ENCODE peak calls at places on chromosome 14, in five cellular contexts. One of them, this sample, is unnamed.

GRCh38 chr14:53893374-53893773 is 63.3 kb downstream of the BMP4 start:
- DNase-seq in K562: no peak
- DNase-seq in HepG2: no peak
- DNase-seq in H1: no peak
- DNase-seq in GM12878: no peak
- DNase-seq in this sample: no peak

GRCh38 chr14:94317259-94317658 is 5.9 kb downstream of the SERPINA6 start:
- DNase-seq in K562: no peak
- DNase-seq in HepG2: peak
- DNase-seq in H1: no peak
- DNase-seq in GM12878: no peak
- DNase-seq in this sample: no peak

GRCh38 chr14:54894995-54895394 is 7.6 kb downstream of the GCH1 start:
- DNase-seq in K562: no peak
- DNase-seq in HepG2: no peak
- DNase-seq in H1: no peak
- DNase-seq in GM12878: no peak
- DNase-seq in this sample: no peak

GRCh38 chr14:93628048-93628447 is 160.2 kb downstream of the PRIMA1 start:
- DNase-seq in K562: no peak
- DNase-seq in HepG2: no peak
- DNase-seq in H1: no peak
- DNase-seq in GM12878: no peak
- DNase-seq in this sample: no peak

GRCh38 chr14:103697601-103698379 is 17.5 kb downstream of the XRCC3 start:
- DNase-seq in K562: no peak
- DNase-seq in HepG2: no peak
- DNase-seq in H1: no peak
- DNase-seq in GM12878: no peak
- DNase-seq in this sample: no peak

GRCh38 chr14:28020112-28020511 is 746.5 kb upstream of the FOXG1 start:
- DNase-seq in K562: no peak
- DNase-seq in HepG2: no peak
- DNase-seq in H1: no peak
- DNase-seq in GM12878: no peak
- DNase-seq in this sample: no peak

GRCh38 chr14:55099741-55100140 is 29.3 kb upstream of the LGALS3 start:
- DNase-seq in K562: no peak
- DNase-seq in HepG2: no peak
- DNase-seq in H1: no peak
- DNase-seq in GM12878: no peak
- DNase-seq in this sample: no peak

GRCh38 chr14:77989441-77989891 is 180.7 kb upstream of the NRXN3 start:
- DNase-seq in K562: no peak
- DNase-seq in HepG2: no peak
- DNase-seq in H1: no peak
- DNase-seq in GM12878: no peak
- DNase-seq in this sample: no peak

GRCh38 chr14:21041676-21042433 is at the start of gene RNASE7:
- DNase-seq in K562: no peak
- DNase-seq in HepG2: no peak
- DNase-seq in H1: no peak
- DNase-seq in GM12878: no peak
- DNase-seq in this sample: no peak

GRCh38 chr14:73718742-73719251 is 4.6 kb upstream of the PNMA1 start:
- DNase-seq in K562: no peak
- DNase-seq in HepG2: no peak
- DNase-seq in H1: no peak
- DNase-seq in GM12878: no peak
- DNase-seq in this sample: no peak

GRCh38 chr14:99658218-99658617 is 13.3 kb downstream of the HHIPL1 start:
- DNase-seq in K562: no peak
- DNase-seq in HepG2: no peak
- DNase-seq in H1: no peak
- DNase-seq in GM12878: no peak
- DNase-seq in this sample: no peak

GRCh38 chr14:87233806-87234384 is 759.1 kb downstream of the GALC start:
- DNase-seq in K562: no peak
- DNase-seq in HepG2: no peak
- DNase-seq in H1: no peak
- DNase-seq in GM12878: no peak
- DNase-seq in this sample: no peak

GRCh38 chr14:80200093-80200492 is 11.2 kb downstream of the DIO2 start:
- DNase-seq in K562: no peak
- DNase-seq in HepG2: no peak
- DNase-seq in H1: no peak
- DNase-seq in GM12878: no peak
- DNase-seq in this sample: no peak

GRCh38 chr14:74867673-74868072 is 8.3 kb downstream of the PROX2 start:
- DNase-seq in K562: no peak
- DNase-seq in HepG2: no peak
- DNase-seq in H1: no peak
- DNase-seq in GM12878: no peak
- DNase-seq in this sample: no peak

GRCh38 chr14:91245029-91245428 is 525 bp upstream of the GPR68 start:
- DNase-seq in K562: no peak
- DNase-seq in HepG2: no peak
- DNase-seq in H1: no peak
- DNase-seq in GM12878: no peak
- DNase-seq in this sample: no peak

GRCh38 chr14:22602011-22602410 is 3.9 kb downstream of the ABHD4 start:
- DNase-seq in K562: no peak
- DNase-seq in HepG2: no peak
- DNase-seq in H1: no peak
- DNase-seq in GM12878: no peak
- DNase-seq in this sample: no peak

GRCh38 chr14:22599349-22599748 is 1.2 kb downstream of the ABHD4 start:
- DNase-seq in K562: no peak
- DNase-seq in HepG2: no peak
- DNase-seq in H1: no peak
- DNase-seq in GM12878: no peak
- DNase-seq in this sample: no peak

GRCh38 chr14:22600027-22600426 is 1.9 kb downstream of the ABHD4 start:
- DNase-seq in K562: no peak
- DNase-seq in HepG2: no peak
- DNase-seq in H1: no peak
- DNase-seq in GM12878: no peak
- DNase-seq in this sample: no peak

GRCh38 chr14:22601456-22601855 is 3.4 kb downstream of the ABHD4 start:
- DNase-seq in K562: no peak
- DNase-seq in HepG2: no peak
- DNase-seq in H1: no peak
- DNase-seq in GM12878: no peak
- DNase-seq in this sample: no peak

GRCh38 chr14:22602853-22603252 is 4.8 kb downstream of the ABHD4 start:
- DNase-seq in K562: no peak
- DNase-seq in HepG2: no peak
- DNase-seq in H1: no peak
- DNase-seq in GM12878: no peak
- DNase-seq in this sample: no peak
- TF ChIP-seq ATF3 in K562: no peak
- TF ChIP-seq ATF3 in HepG2: no peak
- TF ChIP-seq ATF3 in H1: no peak
- TF ChIP-seq ATF3 in GM12878: no peak
- TF ChIP-seq ATF3 in this sample: no peak

GRCh38 chr14:104863923-104864266 is 1.2 kb upstream of the CEP170B start:
- DNase-seq in K562: no peak
- DNase-seq in HepG2: no peak
- DNase-seq in H1: no peak
- DNase-seq in GM12878: no peak
- DNase-seq in this sample: no peak
- H3K27ac ChIP-seq in K562: no peak
- H3K27ac ChIP-seq in HepG2: peak
- H3K27ac ChIP-seq in H1: peak
- H3K27ac ChIP-seq in GM12878: no peak
- H3K27ac ChIP-seq in this sample: peak

GRCh38 chr14:44803239-44803905 is 158.4 kb downstream of the KLHL28 start:
- DNase-seq in K562: peak
- DNase-seq in HepG2: peak
- DNase-seq in H1: no peak
- DNase-seq in GM12878: peak
- DNase-seq in this sample: peak
- TF ChIP-seq ATF3 in K562: no peak
- TF ChIP-seq ATF3 in HepG2: no peak
- TF ChIP-seq ATF3 in H1: no peak
- TF ChIP-seq ATF3 in GM12878: no peak
- TF ChIP-seq ATF3 in this sample: no peak

GRCh38 chr14:102390486-102390885 is 27.7 kb downstream of the TECPR2 start:
- DNase-seq in K562: no peak
- DNase-seq in HepG2: no peak
- DNase-seq in H1: no peak
- DNase-seq in GM12878: no peak
- DNase-seq in this sample: no peak
- H3K27ac ChIP-seq in K562: no peak
- H3K27ac ChIP-seq in HepG2: peak
- H3K27ac ChIP-seq in H1: no peak
- H3K27ac ChIP-seq in GM12878: no peak
- H3K27ac ChIP-seq in this sample: no peak

This sample was measured in HCT116.